ENCODE peak calls at places on chromosome 9, in four cellular contexts. T is NB4, C is endothelial cell of umbilical vein, Z is Peyer's patch. D is an unnamed sample.

GRCh38 chr9:35510745-35511428 is 21.0 kb downstream of the RUSC2 start:
- DNase-seq in T (no peak), C (peak), Z (peak), D (no peak)

GRCh38 chr9:85508616-85509015 is 233.1 kb downstream of the AGTPBP1 start:
- DNase-seq in T (no peak), C (no peak), Z (no peak), D (no peak)

GRCh38 chr9:29793970-29794369 is 2220.7 kb upstream of the C9orf72 start:
- DNase-seq in T (no peak), C (no peak), Z (no peak), D (no peak)

GRCh38 chr9:113715086-113715485 is 161.0 kb upstream of the ZNF618 start:
- DNase-seq in T (no peak), C (no peak), Z (no peak), D (no peak)

GRCh38 chr9:126420643-126421564 is 94.3 kb downstream of the MVB12B start:
- DNase-seq in T (no peak), C (no peak), Z (no peak), D (no peak)

GRCh38 chr9:5949103-5949699 is 58.5 kb downstream of the MLANA start:
- DNase-seq in T (peak), C (no peak), Z (no peak), D (no peak)

GRCh38 chr9:80127920-80128319 is 556.2 kb downstream of the TLE4 start:
- DNase-seq in T (no peak), C (no peak), Z (no peak), D (no peak)

GRCh38 chr9:935348-935965 is 41.0 kb upstream of the DMRT3 start:
- DNase-seq in T (no peak), C (no peak), Z (no peak), D (no peak)

GRCh38 chr9:77752566-77752965 is 104.4 kb upstream of the GNA14 start:
- DNase-seq in T (no peak), C (no peak), Z (no peak), D (no peak)

GRCh38 chr9:126781717-126782388 is 23.0 kb upstream of the ZBTB43 start:
- DNase-seq in T (peak), C (peak), Z (peak), D (peak)

GRCh38 chr9:86534572-86535258 is 180.5 kb upstream of the TUT7 start:
- DNase-seq in T (no peak), C (no peak), Z (no peak), D (no peak)

GRCh38 chr9:134223601-134224122 is 59.3 kb upstream of the RNU6ATAC start:
- DNase-seq in T (no peak), C (no peak), Z (no peak), D (no peak)

GRCh38 chr9:91896513-91897121 is 53.4 kb downstream of the ROR2 start:
- DNase-seq in T (peak), C (no peak), Z (no peak), D (no peak)

GRCh38 chr9:93058357-93059096 is at the start of gene SUSD3:
- DNase-seq in T (peak), C (peak), Z (peak), D (peak)

GRCh38 chr9:69877852-69878507 is 57.4 kb downstream of the CFAP95 start:
- DNase-seq in T (peak), C (peak), Z (no peak), D (no peak)

GRCh38 chr9:74458832-74459231 is 38.3 kb upstream of the RORB start:
- DNase-seq in T (no peak), C (no peak), Z (no peak), D (no peak)

GRCh38 chr9:4591123-4591500 is 71.0 kb upstream of the PLPP6 start:
- DNase-seq in T (no peak), C (peak), Z (no peak), D (no peak)

DNA sequence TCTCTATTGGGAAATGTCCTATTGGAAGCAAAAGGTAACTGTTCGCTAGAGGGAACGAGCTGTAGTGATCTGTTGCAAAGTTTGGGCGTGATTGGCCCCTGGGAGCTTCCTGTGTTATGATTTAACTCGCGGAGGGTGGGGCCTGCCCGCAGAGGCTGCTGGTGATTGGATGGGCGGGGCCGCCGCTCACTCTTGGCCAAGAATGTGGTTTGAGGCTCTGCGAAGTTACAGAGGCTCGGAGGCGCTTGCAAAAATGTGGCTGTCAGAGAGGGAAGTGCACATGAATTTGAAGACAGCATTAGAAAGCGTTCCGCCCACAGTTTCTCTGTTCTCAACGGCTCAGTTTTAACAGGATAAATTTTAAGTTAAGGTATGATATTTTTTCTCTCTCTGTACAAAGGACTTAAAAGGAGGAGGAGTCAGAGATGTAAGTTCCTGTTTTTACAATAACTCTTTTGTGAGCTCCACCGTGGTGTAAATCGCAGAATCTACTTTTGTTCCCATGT is 46.9 kb downstream of the CNTRL start:
- DNase-seq in T (peak), C (peak), Z (peak), D (peak)
- TF ChIP-seq POLR2A in T (peak), C (peak), Z (peak), D (no peak)

GRCh38 chr9:127936347-127936852 is 1.3 kb downstream of the DPM2 start:
- DNase-seq in T (no peak), C (no peak), Z (no peak), D (no peak)

GRCh38 chr9:127935765-127936221 is 1.9 kb downstream of the DPM2 start:
- DNase-seq in T (no peak), C (no peak), Z (no peak), D (no peak)

GRCh38 chr9:127937046-127937382 is 640 bp downstream of the DPM2 start:
- DNase-seq in T (no peak), C (no peak), Z (no peak), D (no peak)

GRCh38 chr9:127938298-127938690 is 640 bp upstream of the DPM2 start:
- DNase-seq in T (no peak), C (no peak), Z (no peak), D (peak)

GRCh38 chr9:127937383-127938297 is at the start of gene DPM2:
- DNase-seq in T (peak), C (peak), Z (peak), D (peak)
- TF ChIP-seq POLR2A in T (peak), C (peak), Z (peak), D (no peak)

GRCh38 chr9:136686534-136686793 is 793 bp downstream of the AGPAT2 start:
- DNase-seq in T (peak), C (no peak), Z (no peak), D (no peak)

GRCh38 chr9:136687721-136688223 is 515 bp upstream of the AGPAT2 start:
- DNase-seq in T (no peak), C (no peak), Z (peak), D (peak)

GRCh38 chr9:136688274-136689107 is 1.2 kb upstream of the AGPAT2 start:
- DNase-seq in T (peak), C (no peak), Z (no peak), D (peak)

GRCh38 chr9:136685792-136686533 is 1.3 kb downstream of the AGPAT2 start:
- DNase-seq in T (peak), C (no peak), Z (no peak), D (peak)

DNA sequence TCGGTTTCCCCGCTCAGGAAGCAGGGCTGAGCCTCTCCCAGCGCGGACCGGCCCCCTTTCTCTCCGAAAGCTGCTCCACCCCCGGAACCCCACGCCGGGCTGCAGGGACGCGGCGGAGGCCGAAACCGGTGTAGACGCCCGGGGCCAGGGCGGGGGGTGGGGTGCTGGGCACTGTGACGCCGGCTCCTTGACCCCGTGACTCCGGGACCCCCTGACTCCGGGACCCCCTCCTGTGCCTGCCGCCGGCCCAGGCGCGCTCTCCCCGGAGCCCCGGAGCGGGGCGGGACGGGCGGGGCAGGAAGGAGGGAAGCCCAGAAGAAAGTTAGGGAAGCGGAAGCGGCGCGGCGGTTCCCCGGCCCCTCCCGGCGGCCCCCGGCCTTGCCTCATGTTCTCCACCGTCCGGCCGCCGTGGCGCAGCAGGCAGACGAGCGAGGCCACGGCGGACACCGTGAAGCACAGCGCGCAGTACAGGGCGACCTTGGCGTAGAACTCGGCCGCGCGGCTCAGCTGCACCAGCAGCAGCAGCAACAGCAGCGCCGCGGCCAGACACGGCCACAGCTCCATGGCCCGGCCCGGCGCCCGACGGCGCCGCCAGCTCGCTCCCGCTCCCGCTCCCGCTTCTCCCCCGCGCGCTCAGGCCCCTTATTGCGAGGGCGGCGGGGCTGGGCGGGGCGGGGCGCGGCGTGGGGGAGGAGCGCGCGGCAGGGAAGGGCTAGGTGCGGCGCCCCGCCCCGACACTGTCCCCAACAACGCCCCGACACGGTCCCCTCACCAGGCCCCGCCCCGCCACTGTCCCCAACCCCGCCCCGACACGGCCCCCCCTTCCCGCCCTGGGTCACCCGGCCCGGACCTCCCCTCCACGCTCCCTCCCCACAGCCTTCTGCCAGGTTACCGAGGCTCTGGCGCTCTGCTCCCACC is at the start of gene AGPAT2:
- DNase-seq in T (peak), C (peak), Z (peak), D (peak)
- TF ChIP-seq POLR2A in T (peak), C (peak), Z (peak), D (peak)

GRCh38 chr9:94921072-94921471 is 194.6 kb downstream of the AOPEP start:
- DNase-seq in T (no peak), C (no peak), Z (no peak), D (peak)
- TF ChIP-seq POLR2A in T (no peak), C (no peak), Z (no peak), D (no peak)

DNA sequence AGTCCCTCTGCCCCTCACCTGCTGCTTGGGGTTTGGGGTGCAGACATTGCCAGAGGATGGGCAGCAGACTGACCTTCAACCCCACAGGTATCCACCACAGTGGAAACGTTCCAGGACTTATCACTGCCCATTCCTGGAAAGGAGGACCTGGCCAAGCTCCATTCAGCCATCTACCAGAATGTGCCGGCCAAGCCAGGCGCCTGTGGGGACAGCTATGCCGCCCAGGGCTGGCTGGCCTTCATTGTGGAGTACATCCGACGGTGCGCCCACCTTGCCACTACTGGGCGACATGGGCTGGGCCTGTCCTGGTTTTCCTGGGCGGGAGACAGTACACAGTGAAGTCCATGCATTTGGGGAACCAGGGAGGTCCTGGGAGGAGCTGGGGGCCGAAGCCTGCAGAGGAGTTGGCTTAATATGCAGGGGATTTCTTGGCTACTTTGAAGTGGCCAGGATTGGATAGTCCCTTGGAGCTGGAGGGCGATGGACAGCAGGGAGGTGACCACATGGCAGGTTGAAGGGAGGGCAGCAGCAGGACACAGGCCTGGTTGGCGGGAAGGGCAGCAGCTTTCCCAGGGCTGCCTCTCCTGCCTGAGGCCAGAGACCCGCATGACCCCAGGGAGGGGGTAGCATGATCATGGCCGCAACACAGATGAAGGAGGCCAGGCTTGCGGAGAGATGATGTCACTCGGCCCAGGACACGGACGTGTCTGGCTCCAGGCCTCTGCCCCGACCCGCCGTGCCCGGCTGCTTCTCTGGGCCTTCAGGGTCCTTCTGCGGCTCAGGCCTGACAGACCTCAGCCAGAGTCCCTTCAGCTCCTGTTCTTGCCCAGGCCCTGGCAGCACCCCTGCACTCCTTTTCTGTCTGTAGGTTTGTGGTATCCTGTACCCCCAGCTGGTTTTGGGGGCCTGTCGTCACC is 34.6 kb downstream of the USP20 start:
- DNase-seq in T (no peak), C (no peak), Z (no peak), D (no peak)
- TF ChIP-seq POLR2A in T (no peak), C (no peak), Z (no peak), D (no peak)

GRCh38 chr9:137046094-137046787 is at the start of gene NPDC1:
- DNase-seq in T (peak), C (peak), Z (peak), D (peak)
- TF ChIP-seq POLR2A in T (no peak), C (peak), Z (no peak), D (no peak)

GRCh38 chr9:132408521-132408920 is 1.5 kb upstream of the CFAP77 start:
- DNase-seq in T (no peak), C (no peak), Z (no peak), D (no peak)

GRCh38 chr9:132409828-132410528 is at the start of gene CFAP77:
- DNase-seq in T (peak), C (peak), Z (peak), D (peak)

GRCh38 chr9:132404228-132404881 is 2.3 kb downstream of the TTF1 start:
- DNase-seq in T (peak), C (peak), Z (no peak), D (no peak)

GRCh38 chr9:132407196-132407595 is 556 bp upstream of the TTF1 start:
- DNase-seq in T (no peak), C (no peak), Z (no peak), D (no peak)

DNA sequence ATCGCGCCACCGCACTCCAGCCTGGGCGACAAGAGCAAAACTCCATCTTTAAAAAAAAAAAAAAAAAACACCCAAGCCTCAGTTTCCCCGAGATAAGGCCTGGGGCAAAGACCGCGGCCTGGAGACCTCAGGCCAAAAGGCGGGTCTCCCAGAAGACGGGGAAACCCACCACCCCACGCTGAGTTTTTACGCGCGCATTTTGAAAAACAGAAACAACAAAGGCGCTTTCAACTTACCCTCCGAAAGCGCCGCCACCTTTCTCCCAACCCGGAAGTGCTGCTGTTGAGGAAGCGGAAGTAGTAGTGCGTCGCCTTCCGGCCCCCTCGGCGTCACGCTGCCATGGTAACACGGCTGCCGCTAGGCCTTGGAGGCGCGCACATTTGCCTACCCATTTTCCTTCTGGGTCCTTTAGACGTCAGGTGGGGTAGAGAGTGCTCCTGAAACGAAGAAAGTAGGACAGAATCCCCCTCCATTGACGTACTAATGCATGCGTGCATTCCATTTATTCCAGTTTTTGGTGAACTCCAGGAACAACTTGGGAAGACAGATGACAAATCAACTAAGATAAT is at the start of gene TTF1:
- DNase-seq in T (peak), C (peak), Z (peak), D (peak)
- TF ChIP-seq POLR2A in T (peak), C (peak), Z (no peak), D (no peak)